ENCODE peak calls at places on chromosomes 11 and 22, in six cellular contexts. R, B, S, H, Q and U are unnamed samples.

GRCh38 chr22:25027959-25028840 is 75.7 kb downstream of the KIAA1671 start:
- DNase-seq in R (no peak), S (no peak), Q (no peak), B (no peak), H (no peak), U (no peak)

GRCh38 chr11:112113539-112114457 is 27.1 kb downstream of the SDHD start:
- DNase-seq in H (peak), S (peak), R (no peak), B (peak), Q (peak), U (peak)

GRCh38 chr11:78203184-78203583 is 14.5 kb downstream of the USP35 start:
- DNase-seq in B (no peak), R (peak), S (no peak), H (no peak), Q (no peak), U (no peak)

GRCh38 chr22:27299181-27300085 is 502.1 kb downstream of the MN1 start:
- DNase-seq in H (no peak), S (no peak), B (no peak), R (no peak), Q (peak), U (no peak)

GRCh38 chr11:60743058-60743457 is 13.6 kb upstream of the MS4A15 start:
- DNase-seq in Q (no peak), B (no peak), H (no peak), R (no peak), S (no peak), U (no peak)

GRCh38 chr11:71086687-71087258 is 165.6 kb downstream of the SHANK2 start:
- DNase-seq in Q (no peak), H (peak), B (no peak), R (peak), S (peak), U (no peak)

GRCh38 chr22:30212363-30212995 is 34.1 kb downstream of the LIF start:
- DNase-seq in S (peak), Q (peak), H (no peak), B (peak), R (peak), U (peak)

GRCh38 chr22:46748948-46749681 is 11.1 kb upstream of the CERK start:
- DNase-seq in B (no peak), S (no peak), R (no peak), H (no peak), Q (no peak), U (no peak)

GRCh38 chr11:45596571-45596970 is 68.9 kb downstream of the CHST1 start:
- DNase-seq in R (no peak), Q (no peak), B (no peak), S (no peak), H (no peak), U (no peak)

GRCh38 chr22:22076937-22077703 is 94.5 kb upstream of the TOP3B start:
- DNase-seq in B (no peak), Q (no peak), R (no peak), H (no peak), S (peak), U (no peak)

GRCh38 chr11:109696191-109696897 is 274.4 kb downstream of the C11orf87 start:
- DNase-seq in H (no peak), Q (no peak), B (no peak), R (no peak), S (peak), U (no peak)

GRCh38 chr22:29476116-29476515 is 3.9 kb upstream of the NEFH start:
- DNase-seq in R (no peak), Q (no peak), H (peak), B (no peak), S (no peak), U (no peak)

GRCh38 chr11:62392944-62393628 is 25.7 kb upstream of the SCGB1A1 start:
- DNase-seq in B (no peak), Q (no peak), R (no peak), S (peak), H (peak), U (no peak)

GRCh38 chr11:80598905-80599304 is 1158.1 kb upstream of the TENM4 start:
- DNase-seq in Q (no peak), B (no peak), H (no peak), S (peak), R (no peak), U (no peak)

GRCh38 chr11:120977470-120977869 is 46.4 kb upstream of the TBCEL start:
- DNase-seq in H (no peak), Q (peak), R (no peak), S (peak), B (no peak), U (no peak)

GRCh38 chr11:434496-434895 is 7.3 kb downstream of the ANO9 start:
- DNase-seq in H (no peak), S (no peak), Q (no peak), R (no peak), B (no peak), U (no peak)

GRCh38 chr11:432501-433100 is 9.2 kb downstream of the ANO9 start:
- DNase-seq in R (no peak), B (no peak), S (no peak), Q (no peak), H (no peak), U (no peak)

GRCh38 chr11:433641-434040 is 8.2 kb downstream of the ANO9 start:
- DNase-seq in H (no peak), B (no peak), Q (no peak), S (no peak), R (no peak), U (no peak)

GRCh38 chr11:431921-432320 is 9.9 kb downstream of the ANO9 start:
- DNase-seq in S (no peak), R (no peak), H (no peak), B (no peak), Q (no peak), U (no peak)

GRCh38 chr11:433111-433510 is 8.7 kb downstream of the ANO9 start:
- DNase-seq in S (no peak), B (no peak), R (no peak), H (no peak), Q (no peak), U (no peak)
- H3K4me3 ChIP-seq in S (no peak), B (no peak), R (no peak), H (no peak), Q (no peak), U (no peak)

GRCh38 chr22:17369553-17370035 is 334 bp downstream of the CECR2 start:
- DNase-seq in R (peak), B (no peak), H (peak), S (no peak), Q (no peak), U (no peak)
- TF ChIP-seq CTCF in R (no peak), B (no peak), H (no peak), S (no peak), Q (no peak), U (no peak)

DNA sequence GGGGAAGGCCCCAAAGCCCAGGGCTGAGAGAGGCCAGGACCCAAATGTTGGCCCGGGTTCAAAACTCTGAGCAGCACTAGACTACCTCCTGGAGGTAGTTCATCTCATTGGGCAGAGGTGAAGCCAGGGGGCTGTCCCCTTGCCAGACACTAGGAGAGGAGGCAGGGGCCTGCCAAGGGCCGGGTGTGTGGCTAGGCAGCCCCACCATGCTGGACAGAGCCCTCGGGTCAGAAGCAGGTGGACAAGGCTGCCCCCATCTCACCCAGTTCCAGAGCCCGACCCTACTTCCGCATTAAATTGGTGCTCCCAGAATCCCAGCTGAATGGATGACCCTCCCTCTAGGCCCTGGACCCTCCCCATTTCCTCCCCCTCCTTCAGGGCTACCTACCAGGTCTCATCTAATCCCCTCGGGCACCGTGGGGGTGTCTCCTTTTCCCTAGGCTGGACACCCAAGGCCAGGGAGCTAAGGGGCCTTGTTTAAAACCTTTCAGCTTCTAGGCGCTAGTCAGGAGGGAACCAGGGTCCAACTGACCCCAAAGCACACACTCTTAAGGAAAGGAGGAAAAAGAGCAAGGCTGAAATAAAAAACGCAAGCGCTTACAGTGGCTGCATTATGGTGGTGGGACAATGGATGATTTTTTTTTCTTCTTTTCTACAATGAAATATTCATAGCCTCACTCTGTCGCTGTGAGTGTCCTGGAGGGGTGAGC is 72.1 kb upstream of the TCF20 start:
- DNase-seq in B (no peak), Q (no peak), H (no peak), S (no peak), R (no peak), U (no peak)
- H3K4me3 ChIP-seq in B (no peak), Q (peak), H (no peak), S (peak), R (no peak), U (peak)

GRCh38 chr22:31906569-31906968 is 37.8 kb upstream of the YWHAH start:
- DNase-seq in R (no peak), B (no peak), S (no peak), H (no peak), Q (no peak), U (no peak)
- TF ChIP-seq CTCF in R (no peak), B (no peak), S (no peak), H (no peak), Q (no peak), U (no peak)

GRCh38 chr22:35156945-35157344 is 91.0 kb downstream of the ISX start:
- DNase-seq in Q (no peak), R (no peak), B (no peak), H (no peak), S (no peak), U (no peak)
- H3K4me3 ChIP-seq in Q (no peak), R (no peak), B (no peak), H (peak), S (no peak), U (no peak)

GRCh38 chr11:12084191-12084717 is 26.1 kb upstream of the MICAL2 start:
- DNase-seq in B (no peak), S (no peak), R (no peak), Q (no peak), H (no peak), U (no peak)

GRCh38 chr11:12079726-12080556 is 30.4 kb upstream of the MICAL2 start:
- DNase-seq in Q (peak), R (peak), B (peak), S (peak), H (no peak), U (peak)

GRCh38 chr11:12085371-12086251 is 24.8 kb upstream of the MICAL2 start:
- DNase-seq in S (no peak), B (no peak), Q (no peak), H (no peak), R (no peak), U (no peak)

GRCh38 chr11:12086271-12087074 is 23.9 kb upstream of the MICAL2 start:
- DNase-seq in Q (peak), B (peak), S (peak), R (peak), H (no peak), U (peak)

DNA sequence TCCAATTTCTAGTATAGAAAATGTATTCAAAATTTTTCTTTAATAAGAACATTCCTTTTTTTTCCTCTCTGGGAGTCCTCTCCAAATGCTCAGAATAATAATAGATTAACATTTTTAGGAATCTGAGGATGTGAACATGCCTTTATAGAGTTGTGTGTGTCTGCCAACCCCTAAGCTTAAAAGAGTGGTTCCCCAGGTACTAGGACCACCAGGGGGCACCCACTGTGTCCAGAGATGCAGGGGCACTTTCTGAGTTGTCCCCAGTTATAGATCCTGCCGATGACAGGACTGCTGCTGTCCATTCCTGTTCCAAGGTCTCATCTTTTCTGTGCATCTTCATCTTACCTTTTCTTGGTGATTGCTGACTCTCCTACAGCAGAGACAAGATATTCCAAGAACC is 27.0 kb upstream of the MICAL2 start:
- DNase-seq in Q (no peak), H (no peak), B (no peak), R (no peak), S (no peak), U (no peak)
- TF ChIP-seq CTCF in Q (peak), H (peak), B (peak), R (no peak), S (no peak), U (peak)

GRCh38 chr11:75312346-75312745 is 39.1 kb downstream of the ARRB1 start:
- DNase-seq in B (no peak), Q (no peak), R (no peak), S (no peak), H (no peak), U (no peak)
- H3K4me3 ChIP-seq in B (no peak), Q (no peak), R (no peak), S (no peak), H (no peak), U (no peak)

GRCh38 chr11:57474751-57475115 is 14.4 kb downstream of the RTN4RL2 start:
- DNase-seq in Q (no peak), R (no peak), B (no peak), S (no peak), H (no peak), U (no peak)

GRCh38 chr11:57473208-57473930 is 13.0 kb downstream of the RTN4RL2 start:
- DNase-seq in S (no peak), Q (no peak), H (no peak), R (peak), B (no peak), U (no peak)

GRCh38 chr11:57475191-57475590 is 14.9 kb downstream of the RTN4RL2 start:
- DNase-seq in Q (no peak), H (no peak), R (no peak), S (no peak), B (no peak), U (no peak)

GRCh38 chr11:57475671-57476222 is 15.4 kb downstream of the RTN4RL2 start:
- DNase-seq in Q (no peak), B (no peak), S (no peak), H (peak), R (no peak), U (no peak)

DNA sequence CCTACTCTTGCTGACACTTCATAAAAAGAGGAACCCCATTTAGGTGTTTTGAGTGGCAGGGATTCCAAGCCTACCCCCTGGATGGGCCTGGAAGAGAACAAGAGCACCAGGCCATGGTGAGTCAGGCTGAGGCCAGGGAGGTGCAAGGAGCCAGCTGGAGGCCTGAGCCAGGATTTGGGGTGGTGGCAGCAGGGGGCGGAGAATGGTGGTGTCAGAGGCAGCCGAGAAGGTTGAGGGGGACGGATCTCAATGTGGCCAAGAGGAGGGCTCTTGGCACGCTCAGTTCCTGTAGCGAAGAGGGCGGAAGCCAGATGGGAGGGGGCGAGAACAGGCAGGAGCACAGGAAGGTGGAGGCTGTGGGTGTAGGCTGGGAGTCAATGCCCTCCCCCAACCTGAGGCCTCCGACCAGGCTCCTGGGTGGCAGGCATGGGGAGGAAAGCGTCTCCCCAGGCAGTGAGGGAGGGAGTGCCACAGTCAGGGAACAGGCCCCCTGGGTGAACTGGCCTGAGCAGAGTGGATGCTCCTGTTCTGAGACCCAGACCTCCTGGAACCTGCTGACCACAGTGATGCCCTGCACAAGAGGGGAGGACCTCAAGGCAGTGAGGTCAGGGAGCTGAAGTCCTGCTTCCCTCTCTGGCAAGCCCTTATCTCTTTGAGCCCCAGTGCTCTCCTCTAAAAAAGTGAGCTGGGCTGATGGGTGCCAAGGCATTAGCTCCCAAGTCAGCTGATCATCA is 13.9 kb downstream of the RTN4RL2 start:
- DNase-seq in B (no peak), H (no peak), R (peak), S (no peak), Q (no peak), U (no peak)
- TF ChIP-seq CTCF in B (no peak), H (no peak), R (no peak), S (no peak), Q (no peak), U (no peak)